ENCODE peak calls at places on chromosome 16, in six cellular contexts. O, I, T, H, P and M are unnamed samples.

GRCh38 chr16:49495151-49495566 is 121.6 kb downstream of the C16orf78 start:
- DNase-seq in P (no peak), I (peak; percentile 4), O (no peak), H (no peak), T (no peak), M (no peak)

GRCh38 chr16:55711959-55712876 is 56.4 kb downstream of the SLC6A2 start:
- DNase-seq in O (peak; percentile 51), H (peak; percentile 45), P (peak; percentile 31), I (peak; percentile 37), T (peak; percentile 66), M (no peak)

GRCh38 chr16:17945080-17945601 is 391.4 kb downstream of the NPIPA8 start:
- DNase-seq in I (no peak), P (no peak), H (no peak), T (no peak), O (no peak), M (no peak)

GRCh38 chr16:55832788-55833583 is at the start of gene CES1:
- DNase-seq in H (no peak), P (no peak), T (no peak), I (peak; percentile 39), O (peak; percentile 39), M (no peak)

GRCh38 chr16:82612263-82612662 is 14.5 kb upstream of the CDH13 start:
- DNase-seq in O (no peak), I (no peak), H (no peak), T (no peak), P (no peak), M (no peak)

GRCh38 chr16:70691223-70692129 is 5.6 kb upstream of the MTSS2 start:
- DNase-seq in I (peak; percentile 90), O (peak; percentile 80), P (no peak), T (peak; percentile 52), H (peak; percentile 97), M (no peak)

GRCh38 chr16:57092786-57093301 is 461 bp downstream of the CPNE2 start:
- DNase-seq in P (no peak), T (peak; percentile 46), H (no peak), O (peak; percentile 63), I (peak; percentile 40), M (no peak)

GRCh38 chr16:180921-181667 is 835 bp downstream of the HBQ1 start:
- DNase-seq in H (peak; percentile 58), T (peak; percentile 84), I (peak; percentile 67), O (peak; percentile 70), P (peak; percentile 12), M (no peak)

GRCh38 chr16:83619381-83620150 is 188.2 kb upstream of the HSBP1 start:
- DNase-seq in P (no peak), T (no peak), H (no peak), I (no peak), O (no peak), M (no peak)

GRCh38 chr16:53465606-53466290 is 31.5 kb downstream of the RBL2 start:
- DNase-seq in T (no peak), O (no peak), I (no peak), P (peak; percentile 3), H (peak; percentile 80), M (no peak)

GRCh38 chr16:57260294-57260929 is 15.4 kb downstream of the ARL2BP start:
- DNase-seq in I (no peak), O (peak; percentile 26), T (peak; percentile 24), H (peak; percentile 82), P (no peak), M (no peak)

GRCh38 chr16:67860589-67861398 is 12.1 kb upstream of the EDC4 start:
- DNase-seq in T (no peak), H (peak; percentile 64), O (no peak), P (no peak), I (no peak), M (no peak)

GRCh38 chr16:16120382-16121184 is 102.7 kb downstream of the ABCC6 start:
- DNase-seq in T (peak; percentile 56), I (no peak), H (peak; percentile 22), P (no peak), O (peak; percentile 61), M (no peak)

GRCh38 chr16:15811778-15812750 is 44.8 kb downstream of the MYH11 start:
- DNase-seq in I (no peak), H (peak; percentile 86), P (no peak), T (peak; percentile 44), O (peak; percentile 22), M (no peak)

GRCh38 chr16:24609740-24610420 is 70.5 kb downstream of the RBBP6 start:
- DNase-seq in I (peak; percentile 60), T (peak; percentile 54), P (no peak), H (peak; percentile 31), O (peak; percentile 26), M (no peak)

GRCh38 chr16:16045311-16045710 is 95.9 kb downstream of the ABCC1 start:
- DNase-seq in P (no peak), H (no peak), I (no peak), T (no peak), O (no peak), M (no peak)

GRCh38 chr16:988465-989353 is 7.1 kb downstream of the SOX8 start:
- DNase-seq in P (no peak), O (no peak), H (no peak), T (no peak), I (no peak), M (no peak)

GRCh38 chr16:81758376-81758775 is 20.7 kb upstream of the PLCG2 start:
- DNase-seq in T (no peak), O (no peak), H (peak; percentile 9), P (peak; percentile 27), I (no peak), M (no peak)

GRCh38 chr16:3036726-3037315 is at the start of gene BICDL2:
- DNase-seq in T (peak; percentile 74), H (no peak), O (no peak), I (no peak), P (no peak), M (no peak)

GRCh38 chr16:22204091-22204655 is 1.9 kb upstream of the EEF2K start:
- DNase-seq in T (no peak), H (no peak), I (no peak), P (no peak), O (no peak), M (no peak)

GRCh38 chr16:23031508-23032098 is 117.6 kb downstream of the USP31 start:
- DNase-seq in H (no peak), O (no peak), P (no peak), T (no peak), I (no peak), M (no peak)

GRCh38 chr16:73713301-73713700 is 583.3 kb upstream of the PSMD7 start:
- DNase-seq in O (no peak), P (no peak), I (no peak), H (no peak), T (no peak), M (no peak)

GRCh38 chr16:80552277-80552676 is 11.5 kb downstream of the DYNLRB2 start:
- DNase-seq in T (no peak), H (no peak), P (no peak), I (no peak), O (no peak), M (no peak)

GRCh38 chr16:67163903-67164558 is 514 bp upstream of the HSF4 start:
- DNase-seq in I (no peak), P (no peak), H (no peak), T (no peak), O (no peak), M (no peak)

GRCh38 chr16:64627781-64628180 is 494.1 kb downstream of the CDH11 start:
- DNase-seq in P (no peak), H (no peak), I (no peak), T (no peak), O (peak; percentile 68), M (no peak)

GRCh38 chr16:70267516-70267915 is 15.8 kb upstream of the EXOSC6 start:
- DNase-seq in H (peak; percentile 55), P (peak; percentile 18), T (peak; percentile 35), I (no peak), O (no peak), M (no peak)

GRCh38 chr16:78413651-78414050 is 314.2 kb downstream of the WWOX start:
- DNase-seq in H (no peak), T (no peak), P (no peak), I (no peak), O (no peak), M (no peak)

GRCh38 chr16:57297856-57298255 is 13.4 kb upstream of the PLLP start:
- DNase-seq in T (no peak), P (no peak), H (no peak), O (no peak), I (no peak), M (no peak)

GRCh38 chr16:75138233-75138632 is 10.1 kb upstream of the ZFP1 start:
- DNase-seq in T (no peak), P (no peak), H (no peak), O (no peak), I (no peak), M (no peak)

GRCh38 chr16:55817236-55817912 is 15.5 kb downstream of the CES1 start:
- DNase-seq in P (no peak), T (no peak), H (no peak), O (no peak), I (no peak), M (no peak)

GRCh38 chr16:15891508-15891907 is 3.1 kb upstream of the CEP20 start:
- DNase-seq in P (no peak), T (no peak), O (no peak), I (no peak), H (no peak), M (no peak)

GRCh38 chr16:66459878-66460277 is 32.8 kb downstream of the BEAN1 start:
- DNase-seq in O (no peak), P (no peak), H (no peak), I (no peak), T (no peak), M (no peak)

GRCh38 chr16:80614908-80615696 is 74.3 kb downstream of the DYNLRB2 start:
- DNase-seq in O (no peak), I (no peak), H (peak; percentile 86), T (no peak), P (peak; percentile 6), M (no peak)

GRCh38 chr16:85515319-85515745 is 97.8 kb upstream of the GSE1 start:
- DNase-seq in P (no peak), O (no peak), I (no peak), H (no peak), T (no peak), M (no peak)
- TF ChIP-seq POLR2A in P (no peak), O (no peak), I (no peak), H (no peak), T (no peak), M (no peak)

DNA sequence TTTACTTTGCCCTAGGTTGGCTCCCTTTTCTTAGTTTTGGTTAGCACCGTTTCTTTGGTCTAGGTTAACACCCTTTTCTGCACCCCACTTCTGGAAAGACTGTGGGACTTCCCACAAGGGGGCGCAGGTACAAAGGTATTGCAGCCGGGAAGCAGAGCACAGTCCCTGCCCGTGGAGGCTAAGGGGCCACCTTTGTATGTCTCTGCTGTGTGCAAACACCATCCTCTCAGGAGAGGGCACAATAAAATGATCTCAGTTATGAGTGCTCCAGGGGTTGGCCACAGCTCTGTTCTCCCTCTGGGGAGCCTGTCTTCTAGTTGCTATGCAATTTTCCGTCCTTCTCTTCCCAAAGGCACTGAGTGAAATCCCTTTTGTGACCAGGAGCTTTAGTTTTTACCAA is 28.4 kb upstream of the TMC5 start:
- DNase-seq in I (no peak), O (no peak), P (no peak), H (no peak), T (peak; percentile 83), M (no peak)
- H3K27ac ChIP-seq in I (no peak overlapping the region), O (no peak overlapping the region), P (no peak overlapping the region), H (no peak overlapping the region), T (no peak overlapping the region), M (no peak overlapping the region)

GRCh38 chr16:88785106-88785924 is at the start of gene PIEZO1:
- DNase-seq in O (peak; percentile 77), P (no peak), I (peak; percentile 80), H (peak; percentile 52), T (peak; percentile 82), M (no peak)
- TF ChIP-seq POLR2A in O (no peak), P (peak; percentile 96), I (peak; percentile 62), H (peak; percentile 94), T (no peak), M (peak; percentile 86)

GRCh38 chr16:4338712-4339299 is 12.3 kb downstream of the PAM16 start:
- DNase-seq in T (no peak), H (no peak), P (no peak), O (no peak), I (no peak), M (no peak)
- H3K27ac ChIP-seq in T (no peak overlapping the region), H (no peak overlapping the region), P (peak overlapping the region; percentile 32), O (no peak overlapping the region), I (no peak overlapping the region), M (no peak overlapping the region)